ENCODE peak calls at places on chromosomes 4 and X, in six cellular contexts. E is sigmoid colon; Q is HCT116; K is CD4-positive, alpha-beta T cell; T is MM.1S; J is gastrocnemius medialis. F is an unnamed sample.

GRCh38 chrX:20515841-20516461 is 249.2 kb upstream of the RPS6KA3 start:
- DNase-seq in E (no peak), K (no peak), T (peak; percentile 67), Q (peak; percentile 73), J (no peak), F (peak; percentile 64)

GRCh38 chr4:87216469-87216868 is 3.9 kb downstream of the KLHL8 start:
- DNase-seq in T (no peak), K (no peak), Q (no peak), E (no peak), J (no peak), F (no peak)

GRCh38 chr4:38091636-38092035 is 131.4 kb downstream of the PTTG2 start:
- DNase-seq in J (no peak), Q (no peak), E (no peak), T (peak; percentile 92), K (no peak), F (no peak)

GRCh38 chr4:104429150-104429741 is 65.4 kb downstream of the CXXC4 start:
- DNase-seq in J (no peak), K (no peak), E (no peak), Q (no peak), T (no peak), F (no peak)

GRCh38 chr4:119728692-119729593 is 100.3 kb upstream of the PDE5A start:
- DNase-seq in E (no peak), Q (no peak), K (no peak), T (no peak), J (no peak), F (no peak)

GRCh38 chr4:86664959-86665358 is 70.8 kb downstream of the PTPN13 start:
- DNase-seq in K (no peak), J (no peak), E (no peak), T (no peak), Q (no peak), F (no peak)

GRCh38 chr4:7041851-7042696 is 1.1 kb upstream of the TADA2B start:
- DNase-seq in J (peak; percentile 41), Q (no peak), E (peak; percentile 79), T (no peak), K (no peak), F (peak; percentile 43)

GRCh38 chr4:15186149-15186548 is 183.9 kb downstream of the CPEB2 start:
- DNase-seq in T (no peak), E (no peak), K (no peak), Q (no peak), J (no peak), F (no peak)

DNA sequence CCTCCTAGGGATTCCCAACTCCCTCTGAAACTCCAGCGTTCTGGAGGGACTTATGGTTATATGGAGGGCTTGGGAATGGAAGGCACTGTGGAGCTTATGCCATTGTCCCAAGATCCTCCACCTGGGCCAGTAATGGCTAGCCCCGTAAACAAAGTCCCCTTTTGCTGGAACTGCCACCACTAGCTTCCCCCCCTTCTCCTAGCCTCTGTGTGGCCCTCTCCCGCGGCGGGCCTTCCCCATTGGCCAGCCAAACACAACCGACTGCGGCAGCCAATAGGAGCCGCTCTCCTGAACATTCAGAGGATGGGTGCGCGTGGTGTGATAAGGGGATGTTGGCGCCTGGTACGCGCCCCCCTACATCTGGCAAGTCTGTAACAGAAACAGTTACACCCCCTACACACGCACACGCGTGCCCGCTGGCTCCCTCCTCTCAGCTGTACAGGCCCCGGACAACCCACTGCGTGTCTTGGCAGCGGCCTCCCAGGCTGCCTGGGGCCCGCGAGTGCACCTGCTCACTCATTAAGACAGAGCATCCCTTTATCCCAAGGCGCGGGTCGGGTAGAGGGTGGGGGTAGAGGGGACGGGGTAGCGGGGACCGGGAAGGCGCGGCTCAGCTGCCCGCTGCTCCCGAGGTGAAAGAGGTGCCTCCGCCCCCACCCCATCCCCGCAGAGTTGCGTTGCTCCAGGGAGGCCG is 863 bp upstream of the RAB33A start:
- DNase-seq in E (no peak), K (peak; percentile 53), T (no peak), J (peak; percentile 14), Q (no peak), F (no peak)
- H3K27ac ChIP-seq in E (no peak overlapping the region), K (peak overlapping the region; percentile 53), T (peak overlapping the region; percentile 16), J (no peak overlapping the region), Q (no peak overlapping the region), F (no peak overlapping the region)

GRCh38 chr4:48930654-48931053 is 24.1 kb upstream of the OCIAD2 start:
- DNase-seq in J (no peak), E (no peak), T (no peak), K (no peak), Q (no peak), F (no peak)
- TF ChIP-seq CTCF in J (no peak), E (no peak), T (no peak), K (no peak), Q (no peak), F (no peak)

DNA sequence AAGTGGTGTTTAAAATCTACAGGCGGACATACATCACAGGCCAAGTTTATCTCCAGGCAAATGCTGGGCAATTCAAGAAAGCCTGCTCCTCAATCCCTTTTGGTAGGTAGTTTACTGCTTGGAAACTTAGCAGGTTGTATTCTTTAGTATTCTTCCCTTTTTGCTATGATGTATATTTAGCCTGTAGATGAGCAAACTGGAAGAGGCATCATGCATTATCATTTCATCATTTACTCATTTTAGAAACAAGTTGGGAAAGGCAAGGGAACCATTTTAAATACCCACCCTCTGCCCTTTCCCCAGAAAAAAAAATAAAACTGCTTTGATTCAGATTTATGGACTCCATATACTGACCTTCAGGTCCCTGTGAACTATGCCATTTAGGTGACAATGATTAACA is 213.2 kb downstream of the CAMK2D start:
- DNase-seq in J (no peak), K (no peak), T (no peak), E (no peak), Q (no peak), F (no peak)
- H3K27ac ChIP-seq in J (peak overlapping the region; percentile 69), K (no peak overlapping the region), T (no peak overlapping the region), E (peak overlapping the region; percentile 21), Q (no peak overlapping the region), F (no peak overlapping the region)

GRCh38 chrX:18898091-18898490 is 85.8 kb downstream of the PHKA2 start:
- DNase-seq in K (no peak), E (no peak), T (no peak), Q (no peak), J (no peak), F (no peak)

GRCh38 chrX:18898517-18898916 is 85.4 kb downstream of the PHKA2 start:
- DNase-seq in Q (no peak), E (no peak), T (no peak), J (no peak), K (no peak), F (no peak)

GRCh38 chrX:18897611-18898010 is 86.3 kb downstream of the PHKA2 start:
- DNase-seq in J (no peak), E (no peak), T (no peak), Q (no peak), K (no peak), F (no peak)

GRCh38 chrX:18900401-18900976 is 83.4 kb downstream of the PHKA2 start:
- DNase-seq in J (no peak), Q (no peak), T (no peak), K (no peak), E (no peak), F (no peak)

GRCh38 chrX:18899796-18900380 is 84.0 kb downstream of the PHKA2 start:
- DNase-seq in K (no peak), E (no peak), T (no peak), J (no peak), Q (no peak), F (no peak)
- TF ChIP-seq CTCF in K (no peak), E (no peak), T (no peak), J (peak; percentile 23), Q (peak; percentile 32), F (no peak)

GRCh38 chr4:152997771-152998487 is 61.8 kb downstream of the FHDC1 start:
- DNase-seq in K (no peak), E (no peak), Q (no peak), J (no peak), T (no peak), F (peak; percentile 89)
- H3K27ac ChIP-seq in K (no peak overlapping the region), E (no peak overlapping the region), Q (no peak overlapping the region), J (no peak overlapping the region), T (no peak overlapping the region), F (no peak overlapping the region)